ENCODE peak calls at places on chromosomes 7 and 10, in nine cellular contexts. Y is stimulated activated CD4-positive, alpha-beta T cell treated with anti-CD3 and anti-CD28 coated beads, Interleukin-15, amount 100 ng/mL, for 24 hours; O is endothelial cell; D is activated CD4-positive, CD25-positive, alpha-beta regulatory T cell treated with anti-CD3 and anti-CD28 coated beads, Interleukin-2, amount 50 U/mL, for 16 hours; Q is CD8-positive, alpha-beta T cell; P is Ammon's horn; R is astrocyte of the spinal cord; A is AG08395; K is amniotic stem cell. L is an unnamed sample.

GRCh38 chr10:77390481-77390891 is 247.1 kb downstream of the KCNMA1 start:
- DNase-seq in Y (no peak), O (no peak), D (no peak), Q (no peak), P (no peak), R (no peak), A (no peak), K (no peak), L (no peak)

GRCh38 chr7:106332186-106332585 is 47.4 kb upstream of the NAMPT start:
- DNase-seq in Y (no peak), O (no peak), D (no peak), Q (no peak), P (no peak), R (no peak), A (no peak), K (no peak), L (no peak)

GRCh38 chr10:124016795-124017375 is 76.5 kb downstream of the CHST15 start:
- DNase-seq in Y (no peak), O (no peak), D (no peak), Q (no peak), P (no peak), R (no peak), A (no peak), K (no peak), L (no peak)

GRCh38 chr7:121755818-121756501 is 117.0 kb upstream of the PTPRZ1 start:
- DNase-seq in Y (no peak), O (no peak), D (no peak), Q (no peak), P (peak; percentile 57), R (no peak), A (no peak), K (no peak), L (no peak)

GRCh38 chr7:41693150-41693997 is 9.5 kb downstream of the INHBA start:
- DNase-seq in Y (no peak), O (no peak), D (no peak), Q (no peak), P (peak; percentile 54), R (no peak), A (no peak), K (no peak), L (no peak)

GRCh38 chr7:139648617-139648932 is 125.1 kb downstream of the CLEC2L start:
- DNase-seq in Y (no peak), O (no peak), D (no peak), Q (no peak), P (no peak), R (no peak), A (no peak), K (no peak), L (no peak)

GRCh38 chr7:5766321-5766761 is 15.1 kb downstream of the RNF216 start:
- DNase-seq in Y (no peak), O (no peak), D (no peak), Q (no peak), P (no peak), R (peak; percentile 77), A (peak; percentile 55), K (peak; percentile 46), L (no peak)

GRCh38 chr10:50390302-50390701 is 139.0 kb upstream of the ASAH2 start:
- DNase-seq in Y (no peak), O (no peak), D (no peak), Q (no peak), P (no peak), R (no peak), A (no peak), K (no peak), L (no peak)